ENCODE peak calls at places on chromosomes 12 and 14, in four cellular contexts. Z is HCT116, M is MM.1S, T is GM23338. D is an unnamed sample.
A peak's percentile ranks its signal among the peaks of the same experiment; 100 is the strongest.

GRCh38 chr12:47744005-47744651 is 14.6 kb downstream of the RAPGEF3 start:
- DNase-seq in M (peak; percentile 78), Z (peak; percentile 75), T (peak; percentile 94), D (peak; percentile 42)

GRCh38 chr12:3137268-3137761 is 60.1 kb downstream of the TSPAN9 start:
- DNase-seq in Z (no peak), M (no peak), T (peak; percentile 59), D (peak; percentile 46)

GRCh38 chr14:70748422-70748821 is 60.9 kb downstream of the MAP3K9 start:
- DNase-seq in M (no peak), Z (no peak), T (no peak), D (no peak)

GRCh38 chr14:23101986-23102625 is 2.7 kb downstream of the CIROP start:
- DNase-seq in Z (no peak), M (no peak), T (no peak), D (no peak)

GRCh38 chr14:72726444-72726843 is 167.5 kb downstream of the DPF3 start:
- DNase-seq in T (no peak), Z (no peak), M (no peak), D (no peak)

GRCh38 chr12:63918788-63919300 is 74.3 kb downstream of the SRGAP1 start:
- DNase-seq in T (no peak), Z (no peak), M (no peak), D (no peak)

GRCh38 chr12:75894965-75895754 is 136.4 kb downstream of the PHLDA1 start:
- DNase-seq in T (no peak), M (no peak), Z (peak; percentile 64), D (no peak)

GRCh38 chr12:21815306-21816062 is 41.0 kb upstream of the KCNJ8 start:
- DNase-seq in M (no peak), Z (no peak), T (no peak), D (no peak)

GRCh38 chr12:69059465-69060457 is 126.8 kb upstream of the CPM start:
- DNase-seq in Z (peak; percentile 86), T (no peak), M (no peak), D (no peak)

GRCh38 chr14:68546839-68547238 is 246.0 kb downstream of the ZFP36L1 start:
- DNase-seq in T (no peak), Z (no peak), M (no peak), D (no peak)

GRCh38 chr12:103884316-103884715 is 43.3 kb upstream of the NT5DC3 start:
- DNase-seq in T (peak; percentile 55), M (peak; percentile 77), Z (no peak), D (peak; percentile 23)

GRCh38 chr12:15757553-15758255 is 31.5 kb downstream of the EPS8 start:
- DNase-seq in M (no peak), T (no peak), Z (peak; percentile 84), D (no peak)

GRCh38 chr14:51534623-51535022 is 117.1 kb upstream of the FRMD6 start:
- DNase-seq in T (no peak), Z (peak; percentile 71), M (no peak), D (no peak)

GRCh38 chr12:130178291-130178690 is 16.0 kb downstream of the FZD10 start:
- DNase-seq in T (no peak), Z (no peak), M (no peak), D (no peak)

GRCh38 chr12:1262008-1262407 is 271.0 kb downstream of the ERC1 start:
- DNase-seq in T (no peak), Z (no peak), M (peak; percentile 15), D (no peak)

GRCh38 chr14:93997082-93997481 is at the start of gene CCDC197:
- DNase-seq in M (no peak), Z (no peak), T (no peak), D (no peak)

GRCh38 chr14:93999573-93999972 is 2.5 kb downstream of the CCDC197 start:
- DNase-seq in M (no peak), Z (no peak), T (peak; percentile 11), D (no peak)

GRCh38 chr14:93996130-93996695 is 888 bp upstream of the CCDC197 start:
- DNase-seq in T (no peak), Z (no peak), M (no peak), D (no peak)

GRCh38 chr14:93998871-93999403 is 1.8 kb downstream of the CCDC197 start:
- DNase-seq in Z (no peak), M (no peak), T (no peak), D (no peak)

GRCh38 chr14:93997933-93998870 is 1.1 kb downstream of the CCDC197 start:
- DNase-seq in T (no peak), M (no peak), Z (no peak), D (no peak)
- H3K4me1 ChIP-seq in T (no peaks in the 10 kb centered on the region), M (peaks cover 5% of the 10 kb centered on the region), Z (peaks cover 34% of the 10 kb centered on the region), D (peaks cover 7% of the 10 kb centered on the region)

GRCh38 chr12:121036810-121037326 is 2.2 kb downstream of the OASL start:
- DNase-seq in M (no peak), T (no peak), Z (no peak), D (no peak)
- H3K4me2 ChIP-seq in M (no peak overlapping the region), T (no peak overlapping the region), Z (peak overlapping the region; percentile 14), D (no peak overlapping the region)

GRCh38 chr12:52185400-52185967 is 6.3 kb downstream of the KRT80 start:
- DNase-seq in Z (no peak), M (no peak), T (no peak), D (no peak)
- TF ChIP-seq EZH2phosphoT487 in Z (no peak), M (no peak), T (no peak), D (no peak)

GRCh38 chr12:55930771-55931316 is at the start of gene DGKA:
- DNase-seq in Z (peak; percentile 41), M (peak; percentile 58), T (peak; percentile 74), D (peak; percentile 52)

GRCh38 chr12:55931317-55931779 is 386 bp downstream of the DGKA start:
- DNase-seq in Z (no peak), T (no peak), M (no peak), D (no peak)

GRCh38 chr12:55932546-55932919 is 1.6 kb downstream of the DGKA start:
- DNase-seq in M (no peak), Z (no peak), T (no peak), D (no peak)

GRCh38 chr12:55933158-55933798 is 2.3 kb downstream of the DGKA start:
- DNase-seq in Z (peak; percentile 22), T (no peak), M (no peak), D (no peak)

DNA sequence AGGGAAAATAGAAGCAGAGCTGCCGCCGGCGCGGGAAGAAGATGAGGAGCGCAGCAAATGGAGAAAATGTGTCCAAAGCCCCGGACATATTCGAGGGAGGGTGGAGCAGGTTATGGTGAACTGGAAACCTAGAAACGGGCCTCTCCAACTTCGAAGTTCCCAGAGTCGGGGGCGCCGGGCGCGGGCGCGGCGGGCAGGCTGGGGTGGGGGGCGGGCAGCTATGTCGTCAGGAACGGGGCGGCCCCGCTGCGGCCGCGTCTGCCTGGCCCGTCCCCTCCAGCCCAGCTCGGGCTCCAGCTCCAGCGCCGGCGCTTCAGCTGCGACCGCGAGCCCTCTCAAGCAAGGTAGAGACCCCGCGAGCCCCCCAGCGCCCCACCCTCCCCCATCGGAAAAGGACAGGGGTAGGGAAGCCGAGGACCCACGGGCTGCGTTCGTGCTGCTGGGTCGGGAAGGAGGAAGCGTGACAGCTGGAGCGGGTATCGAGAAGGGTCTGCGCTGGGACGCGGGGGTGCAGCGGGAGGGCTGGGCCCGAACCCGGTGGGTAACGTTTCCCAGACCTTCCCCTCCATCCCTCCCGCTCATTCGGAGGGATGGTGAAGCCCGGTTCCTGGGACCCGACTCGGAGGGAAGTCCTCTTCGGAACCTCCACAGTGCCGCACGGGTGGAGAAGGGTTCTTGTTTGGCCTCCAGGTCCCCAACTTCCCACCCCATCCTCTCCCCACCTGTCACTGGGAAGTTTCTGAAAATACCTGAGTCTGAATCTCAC is 1.0 kb downstream of the DGKA start:
- DNase-seq in T (peak; percentile 70), Z (no peak), M (no peak), D (peak; percentile 78)
- H3K4me1 ChIP-seq in T (peaks cover 42% of the 10 kb centered on the region), Z (peaks cover 55% of the 10 kb centered on the region), M (peaks cover 25% of the 10 kb centered on the region), D (no peaks in the 10 kb centered on the region)

GRCh38 chr14:94613720-94614644 is 1.8 kb downstream of the SERPINA3 start:
- DNase-seq in M (no peak), T (no peak), Z (no peak), D (no peak)
- H3K4me2 ChIP-seq in M (no peak overlapping the region), T (no peak overlapping the region), Z (no peak overlapping the region), D (no peak overlapping the region)